ENCODE peak calls at places on chromosomes 7 and 10, in four cellular contexts. B is HL-60, N is uterus, W is tibial nerve. F is an unnamed sample.

GRCh38 chr10:63054889-63055606 is 78.1 kb upstream of the NRBF2 start:
- DNase-seq in B (no peak), N (no peak), W (no peak), F (no peak)

GRCh38 chr7:51824050-51824449 is 507.4 kb upstream of the COBL start:
- DNase-seq in B (no peak), N (no peak), W (no peak), F (no peak)

GRCh38 chr10:128463991-128464755 is 337.9 kb upstream of the MKI67 start:
- DNase-seq in B (no peak), N (peak), W (peak), F (peak)

GRCh38 chr7:28406192-28406591 is 6.1 kb upstream of the CREB5 start:
- DNase-seq in B (no peak), N (no peak), W (no peak), F (no peak)

GRCh38 chr7:44077061-44077460 is 5.3 kb downstream of the POLM start:
- DNase-seq in B (no peak), N (no peak), W (no peak), F (no peak)

GRCh38 chr7:66143876-66144332 is 29.3 kb downstream of the CRCP start:
- DNase-seq in B (no peak), N (no peak), W (no peak), F (no peak)

GRCh38 chr7:32477649-32477980 is 12.6 kb downstream of the LSM5 start:
- DNase-seq in B (no peak), N (no peak), W (no peak), F (no peak)

GRCh38 chr10:93146336-93146735 is 72.6 kb downstream of the CYP26A1 start:
- DNase-seq in B (no peak), N (no peak), W (no peak), F (no peak)

GRCh38 chr10:24862586-24862985 is 89.8 kb downstream of the PRTFDC1 start:
- DNase-seq in B (no peak), N (no peak), W (no peak), F (no peak)

GRCh38 chr10:114471906-114472873 is 67.9 kb upstream of the AFAP1L2 start:
- DNase-seq in B (no peak), N (no peak), W (no peak), F (no peak)

GRCh38 chr7:104536956-104537355 is 208.6 kb downstream of the LHFPL3 start:
- DNase-seq in B (no peak), N (no peak), W (no peak), F (no peak)

GRCh38 chr10:74058658-74059057 is 60.7 kb downstream of the VCL start:
- DNase-seq in B (no peak), N (no peak), W (no peak), F (no peak)

GRCh38 chr10:19702215-19702614 is 114.0 kb upstream of the PLXDC2 start:
- DNase-seq in B (no peak), N (no peak), W (no peak), F (no peak)

GRCh38 chr7:133883591-133883990 is 243.5 kb upstream of the LRGUK start:
- DNase-seq in B (no peak), N (no peak), W (no peak), F (no peak)

GRCh38 chr10:52652431-52653220 is 120.0 kb downstream of the MBL2 start:
- DNase-seq in B (no peak), N (no peak), W (no peak), F (no peak)

GRCh38 chr10:96856317-96856716 is 24.2 kb downstream of the LCOR start:
- DNase-seq in B (no peak), N (no peak), W (no peak), F (no peak)

GRCh38 chr10:63887026-63887589 is 365.9 kb downstream of the REEP3 start:
- DNase-seq in B (no peak), N (no peak), W (no peak), F (no peak)

GRCh38 chr7:1087952-1088920 is at the start of gene GPER1:
- DNase-seq in B (no peak), N (peak), W (peak), F (no peak)

GRCh38 chr7:94423865-94424264 is 29.2 kb downstream of the COL1A2 start:
- DNase-seq in B (no peak), N (no peak), W (no peak), F (no peak)

GRCh38 chr7:8724080-8724718 is 290.8 kb downstream of the NXPH1 start:
- DNase-seq in B (no peak), N (no peak), W (peak), F (no peak)

GRCh38 chr7:90244909-90245841 is at the start of gene CFAP69:
- DNase-seq in B (peak), N (peak), W (peak), F (peak)
- TF ChIP-seq CTCF in B (no peak), N (peak), W (peak), F (no peak)

DNA sequence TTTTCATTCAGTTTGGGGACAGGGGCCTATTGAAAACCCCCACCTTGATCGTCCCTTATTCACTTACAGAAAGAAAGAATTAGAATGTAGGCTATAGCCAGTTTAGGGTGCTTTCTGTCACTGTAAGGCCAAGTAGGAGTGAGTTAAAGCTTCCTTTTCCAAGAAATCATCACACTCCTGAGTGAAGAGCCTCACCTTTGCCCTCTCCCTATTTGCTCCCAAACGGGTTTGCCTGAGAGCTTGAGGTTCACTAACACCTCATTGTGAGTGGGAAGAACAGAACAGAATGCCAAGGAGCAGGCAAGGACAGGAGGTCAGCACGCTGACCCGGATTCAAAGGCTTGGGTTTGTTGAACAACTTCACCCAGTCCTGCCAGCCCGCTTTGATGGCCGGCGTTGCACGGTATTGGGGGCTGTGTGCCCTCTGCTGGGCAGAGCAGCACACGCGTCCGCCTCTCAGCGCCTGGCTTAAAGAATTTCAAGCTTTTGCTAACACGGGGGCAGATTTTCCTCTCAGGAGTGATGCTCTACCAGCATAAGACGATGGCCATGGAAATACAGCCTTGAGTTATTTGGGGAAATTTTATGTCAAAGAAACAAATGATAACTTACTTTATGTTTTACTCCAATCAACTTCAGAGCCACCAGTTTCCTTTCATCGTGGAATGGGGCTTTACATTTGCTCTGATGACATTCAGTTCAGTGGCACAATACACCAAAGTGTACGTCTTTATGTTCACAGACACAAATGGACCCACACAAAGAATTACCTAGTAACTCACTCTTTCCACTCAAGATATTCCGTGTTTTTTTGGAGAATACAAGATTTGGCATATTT is 470.0 kb downstream of the SUGCT start:
- DNase-seq in B (peak), N (no peak), W (peak), F (no peak)
- TF ChIP-seq CTCF in B (peak), N (peak), W (peak), F (no peak)

GRCh38 chr10:109427421-109427820 is 495.9 kb downstream of the XPNPEP1 start:
- DNase-seq in B (no peak), N (no peak), W (no peak), F (no peak)
- TF ChIP-seq CTCF in B (no peak), N (no peak), W (no peak), F (no peak)

DNA sequence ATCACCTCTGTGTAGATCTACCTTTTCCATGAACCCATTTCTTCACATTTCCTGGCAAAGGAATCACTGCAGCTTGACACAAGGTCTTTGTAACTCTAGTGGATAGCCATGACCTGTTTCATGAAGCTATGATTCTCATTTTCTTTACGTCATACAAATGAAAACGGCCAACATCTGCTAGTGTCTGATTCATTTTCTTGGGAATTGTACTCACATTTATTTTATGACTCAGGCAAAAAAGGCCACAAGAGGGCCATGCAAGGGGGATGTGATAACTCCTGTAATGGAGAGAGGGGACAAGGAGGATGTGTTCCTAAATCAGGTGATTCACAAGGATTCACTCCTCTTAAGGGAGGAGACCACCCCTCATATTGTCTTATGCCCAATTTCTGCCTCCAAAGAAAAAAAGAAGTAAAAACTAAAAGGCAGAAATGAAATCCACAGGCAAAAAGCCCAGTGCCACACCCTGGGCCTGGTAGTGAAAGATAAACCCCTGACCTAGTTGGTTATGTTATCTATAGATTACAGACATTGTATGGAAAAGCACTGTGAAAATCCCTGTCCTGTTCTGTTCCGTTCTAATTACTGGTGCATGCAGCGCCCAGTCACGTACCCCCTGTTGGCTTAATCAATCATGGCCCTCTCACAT is 249.9 kb downstream of the IPMK start:
- DNase-seq in B (no peak), N (no peak), W (no peak), F (no peak)
- TF ChIP-seq CTCF in B (no peak), N (no peak), W (no peak), F (no peak)

GRCh38 chr10:70432101-70432500 is 9.4 kb downstream of the NODAL start:
- DNase-seq in B (no peak), N (no peak), W (peak), F (no peak)

GRCh38 chr10:70432561-70433263 is 8.8 kb downstream of the NODAL start:
- DNase-seq in B (no peak), N (no peak), W (no peak), F (no peak)

GRCh38 chr10:70426835-70427234 is 14.6 kb downstream of the NODAL start:
- DNase-seq in B (no peak), N (no peak), W (no peak), F (no peak)

GRCh38 chr10:70433581-70434280 is 7.8 kb downstream of the NODAL start:
- DNase-seq in B (no peak), N (no peak), W (no peak), F (no peak)

DNA sequence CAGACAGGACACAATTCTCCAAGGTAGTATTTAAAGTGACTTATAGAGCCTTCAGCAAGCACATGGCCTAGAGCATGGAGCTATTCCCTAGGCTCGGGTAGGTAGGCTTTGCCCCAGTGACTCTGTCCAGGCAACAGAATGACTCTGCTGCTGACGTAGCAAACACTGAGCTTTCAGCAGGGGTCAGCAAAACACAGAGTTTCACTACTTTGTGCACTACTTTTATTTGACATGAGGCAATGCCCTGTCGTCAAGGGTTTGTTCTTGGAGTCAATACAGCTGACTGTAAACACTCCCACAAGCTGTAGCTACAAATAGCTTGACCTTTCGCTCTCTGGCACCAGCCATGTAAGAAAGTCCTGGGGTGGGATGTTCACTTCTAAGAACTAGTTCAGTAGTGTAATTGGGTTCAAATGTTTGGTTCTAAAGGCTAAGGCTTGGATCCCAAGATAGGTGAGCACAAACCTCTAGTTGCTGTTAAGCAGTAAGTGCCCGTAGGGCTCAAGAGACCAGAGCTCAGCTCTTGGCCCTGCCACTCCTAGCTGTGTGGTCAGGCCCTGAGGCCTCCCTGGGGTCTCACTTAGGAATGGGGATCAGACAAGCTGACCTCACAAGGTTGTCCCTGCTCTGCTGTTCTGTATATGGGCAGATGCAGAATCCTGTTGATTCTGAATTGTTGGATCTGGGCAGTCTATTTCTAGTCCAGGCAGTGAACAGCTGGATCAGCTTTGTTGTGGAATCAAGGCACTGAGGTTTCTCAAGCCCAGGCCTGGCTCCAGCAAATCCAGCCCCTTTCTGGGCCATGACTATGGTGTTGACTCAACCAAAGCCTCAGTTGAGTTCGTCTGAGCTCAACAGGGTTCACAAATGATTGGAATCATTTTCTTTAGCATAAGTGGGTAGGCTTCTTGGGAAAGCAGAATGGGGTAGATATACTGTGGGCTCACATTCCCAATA is 10.7 kb downstream of the NODAL start:
- DNase-seq in B (no peak), N (peak), W (peak), F (no peak)
- TF ChIP-seq CTCF in B (no peak), N (peak), W (peak), F (no peak)

DNA sequence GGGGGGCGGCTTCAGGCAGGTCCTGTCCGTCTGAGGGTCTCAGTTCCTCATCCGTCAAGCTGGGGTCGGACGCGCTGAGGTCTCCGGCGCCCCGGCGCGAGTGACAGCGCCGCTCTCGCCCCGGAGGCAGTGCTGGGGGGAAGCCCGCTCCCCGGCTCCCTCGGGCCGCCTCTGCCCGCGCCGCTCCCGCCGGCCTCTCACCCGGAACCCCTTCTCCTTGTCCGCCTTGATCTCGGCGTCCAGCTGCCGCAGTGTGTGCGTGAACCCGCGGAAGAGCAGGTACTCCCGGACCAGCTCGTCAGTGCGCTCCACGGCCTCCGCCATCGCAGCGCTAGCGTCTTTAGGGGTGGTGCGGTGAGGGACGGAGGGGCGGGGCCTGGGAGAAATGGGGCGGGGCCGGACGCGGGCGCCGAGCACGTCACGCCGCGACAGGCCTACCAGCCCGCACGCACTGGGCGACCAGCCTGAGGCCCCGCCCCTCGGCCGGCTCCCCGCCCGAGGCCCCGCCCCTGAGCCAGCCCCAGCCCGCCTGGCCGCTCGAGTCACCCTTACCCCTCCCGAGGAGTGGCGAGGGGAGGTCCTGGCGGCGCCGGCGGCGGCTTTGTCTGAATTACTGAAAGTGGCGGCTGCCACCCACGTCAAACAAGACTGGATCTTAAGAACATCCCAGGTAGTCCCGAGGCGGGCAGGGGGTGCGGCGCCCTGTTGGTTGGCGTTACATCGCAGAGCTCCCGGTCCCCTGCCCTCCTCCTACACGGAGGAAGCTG is at the start of gene WDR91:
- DNase-seq in B (peak), N (peak), W (peak), F (peak)
- TF ChIP-seq CTCF in B (no peak), N (peak), W (peak), F (no peak)